ENCODE peak calls at places on chromosomes 2 and 18, in nine cellular contexts. G is activated T-helper 1 cell treated with anti-CD3 and anti-CD28 coated beads, Interleukin-12 subunit alpha, Interleukin-12 subunit beta, Interleukin-2, Interleukin-4 antibody, amounts not matched to agents 30 ng/mL and 10 ng/mL and 1 ng/mL, durations not matched to agents 14 hours and 24 hours and 36 hours; A is cardiac fibroblast; D is C1 segment of cervical spinal cord; I is activated effector memory CD4-positive, alpha-beta T cell treated with Interleukin-2 at 50 U/mL for 16 hours; S is SK-MEL-5; K is ovary; B is transverse colon; Q is stimulated activated CD4-positive, alpha-beta T cell treated with anti-CD3 and anti-CD28 coated beads, Interleukin-4, amount 100 ng/mL, for 1 hour. C is an unnamed sample.

GRCh38 chr18:36187138-36187825 is at the start of gene MOCOS:
- DNase-seq in G (peak), A (peak), D (peak), I (peak), S (peak), K (peak), B (peak), Q (peak), C (peak)

GRCh38 chr2:9946818-9947217 is 4.7 kb upstream of the GRHL1 start:
- DNase-seq in G (no peak), A (no peak), D (no peak), I (no peak), S (no peak), K (no peak), B (no peak), Q (no peak), C (no peak)

GRCh38 chr2:140586379-140586778 is 1544.4 kb downstream of the LRP1B start:
- DNase-seq in G (no peak), A (peak), D (no peak), I (no peak), S (peak), K (no peak), B (peak), Q (no peak), C (peak)

GRCh38 chr2:219384083-219384713 is 3.5 kb downstream of the DNPEP start:
- DNase-seq in G (no peak), A (no peak), D (no peak), I (no peak), S (no peak), K (no peak), B (no peak), Q (no peak), C (no peak)

GRCh38 chr2:142104134-142104758 is 26.6 kb downstream of the LRP1B start:
- DNase-seq in G (no peak), A (no peak), D (no peak), I (no peak), S (no peak), K (no peak), B (no peak), Q (no peak), C (no peak)

GRCh38 chr18:29164020-29164706 is 987.2 kb upstream of the CDH2 start:
- DNase-seq in G (no peak), A (peak), D (no peak), I (no peak), S (no peak), K (no peak), B (no peak), Q (no peak), C (peak)

GRCh38 chr18:23852236-23853045 is 162.1 kb upstream of the TTC39C start:
- DNase-seq in G (no peak), A (no peak), D (no peak), I (no peak), S (no peak), K (no peak), B (no peak), Q (no peak), C (no peak)

GRCh38 chr2:34012728-34013302 is 413.7 kb upstream of the FAM98A start:
- DNase-seq in G (no peak), A (peak), D (peak), I (no peak), S (peak), K (no peak), B (peak), Q (peak), C (peak)

GRCh38 chr18:49047540-49047939 is 96.8 kb upstream of the SMAD7 start:
- DNase-seq in G (no peak), A (no peak), D (no peak), I (no peak), S (no peak), K (no peak), B (no peak), Q (no peak), C (no peak)

GRCh38 chr2:148048475-148049221 is 27.8 kb downstream of the MBD5 start:
- DNase-seq in G (no peak), A (peak), D (no peak), I (no peak), S (no peak), K (no peak), B (no peak), Q (no peak), C (peak)

GRCh38 chr2:152426801-152427200 is 91.8 kb downstream of the FMNL2 start:
- DNase-seq in G (no peak), A (peak), D (no peak), I (no peak), S (no peak), K (no peak), B (no peak), Q (no peak), C (no peak)

GRCh38 chr2:22907330-22907729 is 477.6 kb upstream of the KLHL29 start:
- DNase-seq in G (no peak), A (no peak), D (no peak), I (no peak), S (no peak), K (no peak), B (peak), Q (no peak), C (no peak)

GRCh38 chr2:151634726-151635467 is 99.4 kb downstream of the NEB start:
- DNase-seq in G (no peak), A (peak), D (no peak), I (no peak), S (no peak), K (no peak), B (no peak), Q (no peak), C (no peak)

GRCh38 chr2:237432484-237433092 is 18.6 kb upstream of the COL6A3 start:
- DNase-seq in G (peak), A (peak), D (no peak), I (peak), S (peak), K (no peak), B (no peak), Q (peak), C (peak)

GRCh38 chr2:218074031-218074430 is 5.0 kb downstream of the RUFY4 start:
- DNase-seq in G (no peak), A (peak), D (no peak), I (no peak), S (peak), K (no peak), B (peak), Q (peak), C (peak)

GRCh38 chr2:105509271-105510086 is 110.6 kb upstream of the FHL2 start:
- DNase-seq in G (no peak), A (no peak), D (no peak), I (no peak), S (no peak), K (no peak), B (no peak), Q (no peak), C (no peak)

GRCh38 chr2:121902616-121903015 is 147.2 kb downstream of the TSN start:
- DNase-seq in G (no peak), A (no peak), D (no peak), I (no peak), S (no peak), K (no peak), B (no peak), Q (no peak), C (no peak)

GRCh38 chr18:79385749-79386341 is 9.9 kb upstream of the NFATC1 start:
- DNase-seq in G (no peak), A (no peak), D (no peak), I (no peak), S (no peak), K (no peak), B (no peak), Q (no peak), C (no peak)

GRCh38 chr2:227921648-227922047 is 50.2 kb downstream of the DAW1 start:
- DNase-seq in G (no peak), A (no peak), D (no peak), I (no peak), S (no peak), K (no peak), B (peak), Q (no peak), C (no peak)

GRCh38 chr2:8438996-8439395 is 242.9 kb upstream of the ID2 start:
- DNase-seq in G (no peak), A (no peak), D (no peak), I (no peak), S (no peak), K (no peak), B (no peak), Q (no peak), C (no peak)

GRCh38 chr18:70371908-70372307 is 83.1 kb downstream of the SOCS6 start:
- DNase-seq in G (no peak), A (no peak), D (no peak), I (no peak), S (peak), K (no peak), B (no peak), Q (no peak), C (no peak)

GRCh38 chr2:182072861-182073260 is 87.2 kb downstream of the PPP1R1C start:
- DNase-seq in G (no peak), A (no peak), D (no peak), I (no peak), S (no peak), K (no peak), B (no peak), Q (no peak), C (no peak)

GRCh38 chr2:238163494-238164198 is 4.9 kb downstream of the ERFE start:
- DNase-seq in G (no peak), A (no peak), D (no peak), I (no peak), S (no peak), K (no peak), B (no peak), Q (no peak), C (no peak)

GRCh38 chr2:127389778-127390435 is 2.1 kb upstream of the MAP3K2 start:
- DNase-seq in G (peak), A (no peak), D (no peak), I (no peak), S (no peak), K (no peak), B (no peak), Q (no peak), C (no peak)

GRCh38 chr2:16671760-16672159 is 6.1 kb upstream of the CYRIA start:
- DNase-seq in G (no peak), A (peak), D (no peak), I (no peak), S (no peak), K (no peak), B (no peak), Q (no peak), C (peak)

GRCh38 chr2:25920326-25920725 is 42.0 kb upstream of the ASXL2 start:
- DNase-seq in G (no peak), A (peak), D (no peak), I (no peak), S (no peak), K (no peak), B (no peak), Q (no peak), C (peak)

GRCh38 chr2:151638188-151638933 is 95.9 kb downstream of the NEB start:
- DNase-seq in G (no peak), A (no peak), D (no peak), I (peak), S (peak), K (no peak), B (peak), Q (peak), C (peak)

GRCh38 chr2:212935749-212936148 is 215.7 kb downstream of the IKZF2 start:
- DNase-seq in G (no peak), A (no peak), D (no peak), I (no peak), S (no peak), K (no peak), B (no peak), Q (no peak), C (no peak)

GRCh38 chr2:224133387-224133786 is 94.3 kb upstream of the SERPINE2 start:
- DNase-seq in G (no peak), A (no peak), D (no peak), I (no peak), S (no peak), K (no peak), B (no peak), Q (no peak), C (no peak)

GRCh38 chr2:11175293-11175795 is 20.1 kb downstream of the SLC66A3 start:
- DNase-seq in G (no peak), A (peak), D (no peak), I (no peak), S (peak), K (no peak), B (no peak), Q (no peak), C (no peak)

GRCh38 chr2:72896446-72896845 is 9.2 kb downstream of the SPR start:
- DNase-seq in G (no peak), A (no peak), D (no peak), I (no peak), S (no peak), K (no peak), B (no peak), Q (no peak), C (no peak)

GRCh38 chr18:70322385-70322784 is 33.5 kb downstream of the SOCS6 start:
- DNase-seq in G (no peak), A (no peak), D (no peak), I (no peak), S (no peak), K (no peak), B (no peak), Q (no peak), C (no peak)

GRCh38 chr2:84875213-84875560 is 5.7 kb downstream of the TRABD2A start:
- DNase-seq in G (no peak), A (no peak), D (no peak), I (no peak), S (no peak), K (no peak), B (no peak), Q (no peak), C (no peak)

C was measured in H4.